ENCODE peak calls at places on chromosome 20, in seven cellular contexts. Q is K562, U is neural progenitor cell, J is cardiac muscle cell, V is IMR-90, S is HepG2, G is esophagus squamous epithelium. N is an unnamed sample.

GRCh38 chr20:54515788-54516324 is 40.5 kb downstream of the DOK5 start:
- DNase-seq in J (no peak), S (no peak), Q (no peak), U (no peak), V (peak), G (no peak), N (no peak)

GRCh38 chr20:31403886-31404285 is 2.1 kb downstream of the DEFB121 start:
- DNase-seq in S (no peak), Q (no peak), U (no peak), G (no peak), J (no peak), V (no peak), N (no peak)

GRCh38 chr20:53253668-53254067 is 281.5 kb downstream of the TSHZ2 start:
- DNase-seq in Q (peak), S (no peak), J (no peak), G (no peak), V (no peak), U (no peak), N (no peak)

GRCh38 chr20:33026072-33026778 is 5.2 kb upstream of the BPIFB6 start:
- DNase-seq in S (peak), U (no peak), Q (no peak), G (no peak), J (no peak), V (no peak), N (no peak)

GRCh38 chr20:20410678-20411077 is 42.8 kb downstream of the INSM1 start:
- DNase-seq in G (no peak), V (no peak), S (no peak), Q (peak), U (peak), J (peak), N (no peak)

GRCh38 chr20:32116079-32116521 is 6.6 kb downstream of the TM9SF4 start:
- DNase-seq in G (no peak), U (no peak), S (no peak), J (no peak), Q (no peak), V (peak), N (no peak)

GRCh38 chr20:24458441-24458840 is 11.0 kb upstream of the SYNDIG1 start:
- DNase-seq in V (no peak), Q (no peak), G (no peak), J (no peak), U (no peak), S (no peak), N (no peak)

GRCh38 chr20:22583773-22584629 is at the start of gene FOXA2:
- DNase-seq in J (peak), V (no peak), Q (peak), G (no peak), S (peak), U (peak), N (no peak)

GRCh38 chr20:13447385-13448180 is 191.1 kb downstream of the TASP1 start:
- DNase-seq in G (no peak), S (no peak), Q (no peak), U (no peak), J (no peak), V (no peak), N (no peak)

GRCh38 chr20:32203556-32204484 is 3.7 kb downstream of the PLAGL2 start:
- DNase-seq in Q (no peak), V (no peak), G (no peak), S (no peak), J (no peak), U (no peak), N (peak)

GRCh38 chr20:58705525-58705924 is 12.9 kb downstream of the NPEPL1 start:
- DNase-seq in U (no peak), S (no peak), J (no peak), G (no peak), Q (no peak), V (no peak), N (no peak)

GRCh38 chr20:33679758-33680485 is 5.7 kb upstream of the NECAB3 start:
- DNase-seq in V (no peak), S (no peak), Q (no peak), G (no peak), J (no peak), U (no peak), N (peak)

GRCh38 chr20:51985013-51985415 is 182.7 kb upstream of the SALL4 start:
- DNase-seq in U (no peak), S (peak), Q (no peak), V (peak), J (no peak), G (no peak), N (no peak)
- TF ChIP-seq CTCF in U (no peak), S (no peak), Q (no peak), V (no peak), J (no peak), G (no peak), N (no peak)

DNA sequence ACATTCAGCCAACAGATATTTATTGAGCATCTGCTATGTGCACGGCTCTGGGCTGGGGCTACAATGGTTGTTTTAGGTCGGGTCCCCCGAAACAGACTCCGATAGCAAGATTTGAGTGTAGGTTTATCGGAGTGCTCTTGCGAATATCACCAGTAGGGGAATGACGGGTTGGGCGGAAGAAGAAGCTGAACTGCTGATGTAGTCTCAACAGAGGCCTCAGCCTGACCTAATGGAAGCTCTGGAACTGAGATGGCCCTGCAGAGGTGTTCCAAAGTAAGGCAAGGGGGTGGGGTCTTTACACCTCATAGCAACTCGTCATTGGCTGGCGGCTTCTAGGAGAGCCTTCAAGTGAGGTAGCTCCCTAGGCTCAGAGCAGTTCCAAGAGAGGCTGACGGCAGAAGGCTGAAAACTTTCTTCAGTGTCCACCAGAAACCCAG is 1.1 kb downstream of the L3MBTL1 start:
- DNase-seq in S (no peak), U (peak), J (peak), G (no peak), Q (peak), V (no peak), N (no peak)
- TF ChIP-seq CTCF in S (no peak), U (peak), J (peak), G (no peak), Q (peak), V (no peak), N (no peak)

GRCh38 chr20:44389871-44390270 is 34.4 kb downstream of the HNF4A start:
- DNase-seq in U (no peak), S (no peak), G (no peak), Q (no peak), V (no peak), J (no peak), N (no peak)

GRCh38 chr20:44392088-44392775 is 36.7 kb downstream of the HNF4A start:
- DNase-seq in S (no peak), Q (no peak), U (no peak), V (no peak), G (no peak), J (no peak), N (no peak)

GRCh38 chr20:44390280-44390679 is 34.8 kb downstream of the HNF4A start:
- DNase-seq in J (no peak), S (no peak), U (peak), V (no peak), Q (no peak), G (no peak), N (no peak)

GRCh38 chr20:44384423-44385027 is 29.0 kb downstream of the HNF4A start:
- DNase-seq in V (peak), Q (peak), S (peak), J (peak), U (peak), G (no peak), N (peak)

DNA sequence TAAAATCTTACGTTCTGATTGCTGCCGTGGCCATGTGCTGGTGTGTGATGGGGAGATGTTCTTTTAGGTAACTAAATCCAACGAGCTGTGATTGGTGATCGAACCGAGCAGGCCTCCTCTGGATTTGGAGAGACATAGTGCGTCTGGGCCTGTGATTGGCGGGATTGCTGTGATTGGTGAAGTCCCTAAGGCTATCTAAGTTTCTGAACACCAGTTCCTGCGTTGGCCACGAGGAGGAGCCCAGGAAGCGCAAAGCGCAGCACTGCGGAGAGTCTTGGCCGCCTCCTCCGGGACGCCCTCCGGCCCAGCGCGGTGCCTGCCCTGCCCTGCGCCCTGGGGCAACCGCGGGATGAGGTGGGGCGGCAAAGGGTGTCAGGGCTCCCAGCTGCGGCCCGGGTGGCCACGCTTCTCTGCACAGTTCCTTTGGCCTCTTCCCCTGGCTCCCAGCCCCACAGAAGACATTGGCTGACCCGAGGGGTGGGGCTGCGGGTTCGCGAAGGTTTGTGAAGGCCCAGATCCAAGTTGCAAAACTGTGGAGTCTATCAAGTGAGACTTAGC is 33.0 kb downstream of the HNF4A start:
- DNase-seq in J (peak), V (peak), S (no peak), G (no peak), U (peak), Q (peak), N (peak)
- TF ChIP-seq CTCF in J (peak), V (peak), S (peak), G (peak), U (peak), Q (peak), N (peak)

GRCh38 chr20:42483694-42484303 is 705.9 kb downstream of the PTPRT start:
- DNase-seq in Q (peak), J (peak), S (peak), V (no peak), U (peak), G (no peak), N (no peak)
- TF ChIP-seq CTCF in Q (peak), J (peak), S (peak), V (no peak), U (peak), G (no peak), N (no peak)

GRCh38 chr20:16802652-16802935 is 54.4 kb downstream of the OTOR start:
- DNase-seq in U (no peak), S (no peak), V (no peak), G (no peak), Q (no peak), J (no peak), N (no peak)

GRCh38 chr20:16804793-16805187 is 56.6 kb downstream of the OTOR start:
- DNase-seq in U (no peak), G (no peak), Q (no peak), S (no peak), J (peak), V (no peak), N (no peak)

GRCh38 chr20:16801919-16802651 is 53.9 kb downstream of the OTOR start:
- DNase-seq in J (peak), U (peak), V (peak), S (peak), Q (peak), G (no peak), N (peak)

GRCh38 chr20:16806061-16806460 is 57.9 kb downstream of the OTOR start:
- DNase-seq in J (peak), U (no peak), V (no peak), S (no peak), Q (no peak), G (no peak), N (no peak)

GRCh38 chr20:16803965-16804792 is 56.0 kb downstream of the OTOR start:
- DNase-seq in Q (peak), G (no peak), S (peak), J (peak), V (peak), U (peak), N (peak)
- TF ChIP-seq CTCF in Q (peak), G (peak), S (peak), J (peak), V (peak), U (peak), N (peak)

GRCh38 chr20:61850457-61850856 is 215.2 kb downstream of the TAF4 start:
- DNase-seq in V (no peak), J (no peak), G (no peak), S (no peak), Q (no peak), U (no peak), N (no peak)
- TF ChIP-seq CTCF in V (no peak), J (no peak), G (no peak), S (no peak), Q (no peak), U (no peak), N (no peak)

GRCh38 chr20:7608246-7608645 is 332.0 kb downstream of the HAO1 start:
- DNase-seq in V (no peak), U (peak), S (no peak), Q (no peak), G (no peak), J (peak), N (no peak)
- TF ChIP-seq CTCF in V (no peak), U (no peak), S (no peak), Q (no peak), G (no peak), J (no peak), N (no peak)